ENCODE peak calls at places on chromosomes 16 and 17, in six cellular contexts. One of them, this sample, is unnamed.

GRCh38 chr16:2500634-2500936 is 13.2 kb upstream of the ATP6V0C start:
- DNase-seq in GM12878: no peak
- DNase-seq in K562: peak; percentile 44
- DNase-seq in HepG2: no peak
- DNase-seq in A549: no peak
- DNase-seq in endothelial cell of umbilical vein: no peak
- DNase-seq in this sample: no peak

GRCh38 chr16:81530296-81530721 is 85.7 kb downstream of the CMIP start:
- DNase-seq in HepG2: no peak
- DNase-seq in GM12878: no peak
- DNase-seq in A549: no peak
- DNase-seq in endothelial cell of umbilical vein: no peak
- DNase-seq in K562: no peak
- DNase-seq in this sample: no peak

GRCh38 chr16:228151-228855 is 946 bp downstream of the LUC7L start:
- DNase-seq in HepG2: peak; percentile 10
- DNase-seq in K562: no peak
- DNase-seq in A549: peak; percentile 25
- DNase-seq in endothelial cell of umbilical vein: no peak
- DNase-seq in GM12878: no peak
- DNase-seq in this sample: peak; percentile 18

GRCh38 chr16:85491798-85492616 is 121.1 kb upstream of the GSE1 start:
- DNase-seq in endothelial cell of umbilical vein: no peak
- DNase-seq in A549: no peak
- DNase-seq in HepG2: peak; percentile 58
- DNase-seq in GM12878: no peak
- DNase-seq in K562: no peak
- DNase-seq in this sample: no peak

GRCh38 chr16:58931436-58931835 is 197.3 kb upstream of the GOT2 start:
- DNase-seq in GM12878: no peak
- DNase-seq in HepG2: no peak
- DNase-seq in endothelial cell of umbilical vein: no peak
- DNase-seq in K562: no peak
- DNase-seq in A549: no peak
- DNase-seq in this sample: no peak

GRCh38 chr16:12600116-12600515 is 203.6 kb downstream of the CPPED1 start:
- DNase-seq in HepG2: no peak
- DNase-seq in A549: no peak
- DNase-seq in GM12878: no peak
- DNase-seq in K562: no peak
- DNase-seq in endothelial cell of umbilical vein: no peak
- DNase-seq in this sample: no peak

GRCh38 chr16:58125781-58126335 is 3.3 kb downstream of the CFAP20 start:
- DNase-seq in K562: no peak
- DNase-seq in A549: no peak
- DNase-seq in endothelial cell of umbilical vein: no peak
- DNase-seq in GM12878: no peak
- DNase-seq in HepG2: no peak
- DNase-seq in this sample: peak; percentile 47

GRCh38 chr16:3511286-3512180 is 10.7 kb downstream of the CLUAP1 start:
- DNase-seq in HepG2: no peak
- DNase-seq in K562: no peak
- DNase-seq in GM12878: no peak
- DNase-seq in A549: no peak
- DNase-seq in endothelial cell of umbilical vein: no peak
- DNase-seq in this sample: no peak

GRCh38 chr17:8161289-8162231 is 1.2 kb downstream of the VAMP2 start:
- DNase-seq in GM12878: no peak
- DNase-seq in endothelial cell of umbilical vein: no peak
- DNase-seq in HepG2: no peak
- DNase-seq in K562: no peak
- DNase-seq in A549: no peak
- DNase-seq in this sample: no peak

GRCh38 chr16:2857451-2858244 is at the start of gene PRSS22:
- DNase-seq in HepG2: no peak
- DNase-seq in K562: peak; percentile 11
- DNase-seq in endothelial cell of umbilical vein: no peak
- DNase-seq in GM12878: no peak
- DNase-seq in A549: no peak
- DNase-seq in this sample: no peak

GRCh38 chr16:71626018-71626857 is at the start of gene MARVELD3:
- DNase-seq in HepG2: peak; percentile 46
- DNase-seq in A549: peak; percentile 17
- DNase-seq in GM12878: no peak
- DNase-seq in endothelial cell of umbilical vein: no peak
- DNase-seq in K562: peak; percentile 62
- DNase-seq in this sample: no peak

GRCh38 chr17:55609737-55610201 is 98.5 kb upstream of the SMIM36 start:
- DNase-seq in GM12878: no peak
- DNase-seq in endothelial cell of umbilical vein: no peak
- DNase-seq in A549: no peak
- DNase-seq in K562: no peak
- DNase-seq in HepG2: no peak
- DNase-seq in this sample: no peak

DNA sequence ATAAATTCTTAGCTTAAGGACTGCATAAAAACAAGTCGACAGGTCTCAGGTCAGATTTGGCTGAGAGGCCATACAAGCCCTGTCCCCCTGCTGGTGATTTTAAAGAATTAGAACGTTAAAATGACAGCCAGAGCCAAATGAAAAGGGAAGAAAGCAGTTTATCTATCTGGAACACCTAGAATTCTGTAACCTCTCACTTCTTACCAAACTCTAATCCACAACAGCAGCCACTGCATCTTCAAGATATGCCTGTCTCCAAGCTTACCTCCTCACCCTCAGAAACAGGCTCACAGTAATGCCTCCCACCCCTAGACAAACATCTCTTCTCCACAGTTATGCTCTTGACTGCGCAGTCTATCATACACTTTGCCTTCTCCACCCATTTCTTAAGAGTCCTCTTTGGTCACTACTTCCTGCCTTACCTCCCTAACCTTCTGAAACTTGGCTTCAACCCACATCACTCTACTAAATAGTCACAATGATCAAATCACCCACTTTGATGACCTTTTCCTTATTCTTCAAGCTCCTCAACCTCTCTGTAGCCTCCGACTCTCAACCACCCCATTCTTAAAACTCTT is 14.2 kb downstream of the ANKFY1 start:
- DNase-seq in HepG2: peak; percentile 40
- DNase-seq in A549: peak; percentile 78
- DNase-seq in K562: peak; percentile 54
- DNase-seq in endothelial cell of umbilical vein: peak; percentile 26
- DNase-seq in GM12878: no peak
- DNase-seq in this sample: peak; percentile 48
- TF ChIP-seq MYC in HepG2: no peak
- TF ChIP-seq MYC in A549: no peak
- TF ChIP-seq MYC in K562: no peak
- TF ChIP-seq MYC in endothelial cell of umbilical vein: no peak
- TF ChIP-seq MYC in GM12878: no peak
- TF ChIP-seq MYC in this sample: no peak

GRCh38 chr17:81002409-81003361 is 11.0 kb downstream of the CHMP6 start:
- DNase-seq in HepG2: no peak
- DNase-seq in GM12878: no peak
- DNase-seq in K562: peak; percentile 81
- DNase-seq in A549: no peak
- DNase-seq in endothelial cell of umbilical vein: peak; percentile 64
- DNase-seq in this sample: peak; percentile 48

GRCh38 chr17:81004336-81005015 is 12.8 kb downstream of the CHMP6 start:
- DNase-seq in K562: no peak
- DNase-seq in endothelial cell of umbilical vein: no peak
- DNase-seq in GM12878: no peak
- DNase-seq in HepG2: no peak
- DNase-seq in A549: no peak
- DNase-seq in this sample: no peak

GRCh38 chr17:81002013-81002384 is 10.4 kb downstream of the CHMP6 start:
- DNase-seq in A549: no peak
- DNase-seq in GM12878: no peak
- DNase-seq in K562: no peak
- DNase-seq in HepG2: no peak
- DNase-seq in endothelial cell of umbilical vein: no peak
- DNase-seq in this sample: no peak

GRCh38 chr17:81000631-81001357 is 9.2 kb downstream of the CHMP6 start:
- DNase-seq in GM12878: no peak
- DNase-seq in endothelial cell of umbilical vein: no peak
- DNase-seq in A549: no peak
- DNase-seq in K562: peak; percentile 8
- DNase-seq in HepG2: peak; percentile 37
- DNase-seq in this sample: no peak

DNA sequence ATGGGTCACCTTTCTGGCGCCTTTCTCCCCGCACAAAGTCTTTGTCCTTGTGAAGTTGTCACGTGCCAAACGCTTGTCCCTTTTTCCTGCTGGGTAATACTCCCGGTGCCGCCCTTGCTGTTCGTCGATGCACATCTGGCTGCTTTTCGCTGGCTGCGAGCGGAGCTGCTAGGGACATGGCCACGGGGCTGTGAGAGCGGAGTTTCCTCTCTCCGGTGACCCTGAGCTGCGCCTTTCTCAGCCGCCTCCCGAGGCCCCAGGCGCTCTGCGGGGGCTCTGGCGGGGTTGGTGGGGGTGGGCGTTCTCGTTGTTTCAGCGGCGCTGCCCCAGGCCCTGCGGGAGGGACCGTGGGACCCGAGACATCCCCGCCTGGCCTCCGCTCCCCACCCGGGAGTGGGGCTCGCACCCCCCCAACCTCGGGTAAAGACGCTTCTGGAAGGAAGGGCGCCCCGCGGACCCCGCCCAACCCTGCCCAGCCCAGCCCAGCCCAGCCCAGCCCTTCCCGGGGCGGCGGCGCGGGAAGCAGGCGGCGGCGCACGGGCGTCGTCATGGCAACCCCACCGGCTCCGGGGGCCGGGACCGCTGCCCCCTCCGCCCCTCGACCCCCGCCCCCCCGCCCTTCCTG is 12.2 kb downstream of the CHMP6 start:
- DNase-seq in endothelial cell of umbilical vein: no peak
- DNase-seq in GM12878: no peak
- DNase-seq in A549: no peak
- DNase-seq in K562: peak; percentile 87
- DNase-seq in HepG2: no peak
- DNase-seq in this sample: peak; percentile 57
- TF ChIP-seq POLR2A in endothelial cell of umbilical vein: no peak
- TF ChIP-seq POLR2A in GM12878: peak; percentile 62
- TF ChIP-seq POLR2A in A549: peak; percentile 22
- TF ChIP-seq POLR2A in K562: no peak
- TF ChIP-seq POLR2A in HepG2: no peak
- TF ChIP-seq POLR2A in this sample: no peak

GRCh38 chr17:29733151-29733550 is 110.4 kb upstream of the CORO6 start:
- DNase-seq in endothelial cell of umbilical vein: no peak
- DNase-seq in HepG2: no peak
- DNase-seq in K562: no peak
- DNase-seq in GM12878: no peak
- DNase-seq in A549: no peak
- DNase-seq in this sample: no peak
- TF ChIP-seq MYC in endothelial cell of umbilical vein: no peak
- TF ChIP-seq MYC in HepG2: no peak
- TF ChIP-seq MYC in K562: no peak
- TF ChIP-seq MYC in GM12878: no peak
- TF ChIP-seq MYC in A549: no peak
- TF ChIP-seq MYC in this sample: no peak

GRCh38 chr16:30922420-30922959 is 882 bp upstream of the FBXL19 start:
- DNase-seq in GM12878: peak; percentile 98
- DNase-seq in K562: peak; percentile 87
- DNase-seq in HepG2: peak; percentile 100
- DNase-seq in A549: peak; percentile 97
- DNase-seq in endothelial cell of umbilical vein: peak; percentile 100
- DNase-seq in this sample: peak; percentile 100

GRCh38 chr16:30923554-30924085 is at the start of gene FBXL19:
- DNase-seq in A549: no peak
- DNase-seq in HepG2: no peak
- DNase-seq in GM12878: no peak
- DNase-seq in endothelial cell of umbilical vein: no peak
- DNase-seq in K562: no peak
- DNase-seq in this sample: no peak

GRCh38 chr16:30921748-30922419 is 1.5 kb upstream of the FBXL19 start:
- DNase-seq in K562: peak; percentile 88
- DNase-seq in HepG2: peak; percentile 90
- DNase-seq in A549: peak; percentile 82
- DNase-seq in endothelial cell of umbilical vein: peak; percentile 93
- DNase-seq in GM12878: peak; percentile 52
- DNase-seq in this sample: peak; percentile 93

GRCh38 chr16:30924086-30924714 is 828 bp downstream of the FBXL19 start:
- DNase-seq in A549: no peak
- DNase-seq in HepG2: no peak
- DNase-seq in K562: peak; percentile 72
- DNase-seq in endothelial cell of umbilical vein: no peak
- DNase-seq in GM12878: no peak
- DNase-seq in this sample: peak; percentile 58

GRCh38 chr16:30922960-30923535 is 324 bp upstream of the FBXL19 start:
- DNase-seq in GM12878: peak; percentile 98
- DNase-seq in endothelial cell of umbilical vein: peak; percentile 100
- DNase-seq in HepG2: peak; percentile 99
- DNase-seq in A549: peak; percentile 97
- DNase-seq in K562: peak; percentile 89
- DNase-seq in this sample: peak; percentile 100
- TF ChIP-seq POLR2A in GM12878: peak; percentile 72
- TF ChIP-seq POLR2A in endothelial cell of umbilical vein: peak; percentile 9
- TF ChIP-seq POLR2A in HepG2: peak; percentile 86
- TF ChIP-seq POLR2A in A549: peak; percentile 67
- TF ChIP-seq POLR2A in K562: peak; percentile 80
- TF ChIP-seq POLR2A in this sample: peak; percentile 26

GRCh38 chr17:73974536-73974935 is 228.9 kb upstream of the RPL38 start:
- DNase-seq in GM12878: no peak
- DNase-seq in A549: no peak
- DNase-seq in K562: no peak
- DNase-seq in endothelial cell of umbilical vein: no peak
- DNase-seq in HepG2: no peak
- DNase-seq in this sample: no peak

GRCh38 chr17:73976676-73977521 is 226.6 kb upstream of the RPL38 start:
- DNase-seq in HepG2: no peak
- DNase-seq in GM12878: no peak
- DNase-seq in K562: peak; percentile 31
- DNase-seq in endothelial cell of umbilical vein: no peak
- DNase-seq in A549: no peak
- DNase-seq in this sample: no peak

GRCh38 chr17:73973881-73974409 is 229.5 kb upstream of the RPL38 start:
- DNase-seq in endothelial cell of umbilical vein: no peak
- DNase-seq in A549: no peak
- DNase-seq in K562: no peak
- DNase-seq in HepG2: no peak
- DNase-seq in GM12878: no peak
- DNase-seq in this sample: no peak

GRCh38 chr17:73972901-73973300 is 230.6 kb upstream of the RPL38 start:
- DNase-seq in A549: no peak
- DNase-seq in endothelial cell of umbilical vein: no peak
- DNase-seq in HepG2: no peak
- DNase-seq in GM12878: no peak
- DNase-seq in K562: no peak
- DNase-seq in this sample: no peak

GRCh38 chr17:73976147-73976546 is 227.3 kb upstream of the RPL38 start:
- DNase-seq in A549: no peak
- DNase-seq in K562: no peak
- DNase-seq in HepG2: no peak
- DNase-seq in GM12878: no peak
- DNase-seq in endothelial cell of umbilical vein: no peak
- DNase-seq in this sample: peak; percentile 50
- TF ChIP-seq MYC in A549: no peak
- TF ChIP-seq MYC in K562: no peak
- TF ChIP-seq MYC in HepG2: no peak
- TF ChIP-seq MYC in GM12878: no peak
- TF ChIP-seq MYC in endothelial cell of umbilical vein: no peak
- TF ChIP-seq MYC in this sample: no peak

This sample was measured in NB4.